ENCODE peak calls at places on chromosome 1, in six cellular contexts. H is left ventricle myocardium superior, F is Peyer's patch, D is aorta, G is cardiac muscle cell, B is adrenal gland. C is an unnamed sample.
A peak's percentile ranks its signal among the peaks of the same experiment; 100 is the strongest.

GRCh38 chr1:173669491-173669941 is at the start of gene ANKRD45:
- DNase-seq in H (peak; percentile 48), B (peak; percentile 66), F (no peak), G (peak; percentile 76), D (peak; percentile 79), C (no peak)

GRCh38 chr1:38027201-38028104 is 14.9 kb downstream of the UTP11 start:
- DNase-seq in D (peak; percentile 60), H (no peak), F (no peak), G (no peak), B (no peak), C (no peak)

GRCh38 chr1:44318097-44319088 is 36.7 kb downstream of the ERI3 start:
- DNase-seq in B (no peak), F (no peak), G (peak; percentile 64), D (no peak), H (no peak), C (peak; percentile 48)

GRCh38 chr1:44808938-44809917 is 905 bp downstream of the BTBD19 start:
- DNase-seq in B (peak; percentile 83), G (no peak), F (peak; percentile 71), D (peak; percentile 84), H (peak; percentile 66), C (no peak)

GRCh38 chr1:201714542-201715276 is 114.2 kb upstream of the IPO9 start:
- DNase-seq in F (peak; percentile 67), G (peak; percentile 37), D (peak; percentile 95), H (peak; percentile 72), B (peak; percentile 91), C (peak; percentile 91)

GRCh38 chr1:3743421-3743820 is 8.8 kb upstream of the CCDC27 start:
- DNase-seq in H (no peak), B (no peak), D (no peak), G (no peak), F (no peak), C (no peak)

GRCh38 chr1:204723131-204723787 is 37.7 kb upstream of the LRRN2 start:
- DNase-seq in F (no peak), G (no peak), H (peak; percentile 44), D (no peak), B (no peak), C (no peak)

GRCh38 chr1:205276334-205277065 is 45.0 kb downstream of the NUAK2 start:
- DNase-seq in G (no peak), D (no peak), B (no peak), H (no peak), F (no peak), C (no peak)

GRCh38 chr1:87706198-87706597 is 377.5 kb downstream of the LMO4 start:
- DNase-seq in H (no peak), F (no peak), G (no peak), B (no peak), D (no peak), C (no peak)

GRCh38 chr1:95832370-95832769 is 598.4 kb downstream of the RWDD3 start:
- DNase-seq in B (no peak), G (no peak), D (no peak), F (no peak), H (no peak), C (no peak)